ENCODE peak calls at places on chromosome 21, in six cellular contexts. O is heart left ventricle, D is adrenal gland, B is esophagus squamous epithelium, L is HCT116, A is left ventricle myocardium inferior. N is an unnamed sample. For H3K27me3 and H3K4me1, the result is how much of the 10 kb centered on the place peaks cover.

GRCh38 chr21:29647353-29647781 is 292.4 kb downstream of the GRIK1 start:
- DNase-seq in O (no peak), D (no peak), B (no peak), L (no peak), A (no peak), N (no peak)

GRCh38 chr21:31156169-31156568 is 117.9 kb upstream of the KRTAP19-8 start:
- DNase-seq in O (no peak), D (no peak), B (no peak), L (no peak), A (no peak), N (no peak)

GRCh38 chr21:19501115-19501514 is 1097.5 kb upstream of the TMPRSS15 start:
- DNase-seq in O (no peak), D (no peak), B (no peak), L (no peak), A (no peak), N (no peak)

GRCh38 chr21:17780539-17780938 is 38.6 kb downstream of the C21orf91 start:
- DNase-seq in O (no peak), D (no peak), B (no peak), L (no peak), A (no peak), N (peak)

GRCh38 chr21:42414928-42415769 is 11.4 kb downstream of the UBASH3A start:
- DNase-seq in O (no peak), D (peak), B (no peak), L (peak), A (no peak), N (peak)

GRCh38 chr21:16302851-16303282 is 573.1 kb downstream of the USP25 start:
- DNase-seq in O (no peak), D (peak), B (no peak), L (no peak), A (no peak), N (no peak)

GRCh38 chr21:26810266-26810665 is 34.9 kb downstream of the ADAMTS1 start:
- DNase-seq in O (no peak), D (no peak), B (no peak), L (no peak), A (no peak), N (no peak)

GRCh38 chr21:45850181-45850580 is 131.4 kb upstream of the COL6A1 start:
- DNase-seq in O (no peak), D (no peak), B (no peak), L (no peak), A (no peak), N (no peak)

GRCh38 chr21:36661511-36662309 is 37.2 kb upstream of the SIM2 start:
- DNase-seq in O (no peak), D (peak), B (no peak), L (peak), A (no peak), N (no peak)

GRCh38 chr21:43333301-43334062 is 93.4 kb downstream of the SIK1 start:
- DNase-seq in O (peak), D (peak), B (no peak), L (no peak), A (peak), N (no peak)

GRCh38 chr21:37860416-37860815 is 55.8 kb downstream of the KCNJ6 start:
- DNase-seq in O (no peak), D (no peak), B (no peak), L (no peak), A (no peak), N (no peak)

GRCh38 chr21:31780944-31781343 is 49.0 kb upstream of the SCAF4 start:
- DNase-seq in O (no peak), D (no peak), B (no peak), L (peak), A (no peak), N (no peak)

GRCh38 chr21:29228306-29228705 is 70.4 kb upstream of the BACH1 start:
- DNase-seq in O (no peak), D (no peak), B (no peak), L (no peak), A (no peak), N (no peak)

GRCh38 chr21:28580585-28580984 is 412.1 kb downstream of the LTN1 start:
- DNase-seq in O (no peak), D (no peak), B (no peak), L (no peak), A (no peak), N (no peak)

GRCh38 chr21:42245348-42246185 is 26.6 kb downstream of the ABCG1 start:
- DNase-seq in O (no peak), D (peak), B (no peak), L (no peak), A (no peak), N (no peak)

GRCh38 chr21:15968911-15969310 is 239.1 kb downstream of the USP25 start:
- DNase-seq in O (no peak), D (no peak), B (no peak), L (no peak), A (no peak), N (no peak)

DNA sequence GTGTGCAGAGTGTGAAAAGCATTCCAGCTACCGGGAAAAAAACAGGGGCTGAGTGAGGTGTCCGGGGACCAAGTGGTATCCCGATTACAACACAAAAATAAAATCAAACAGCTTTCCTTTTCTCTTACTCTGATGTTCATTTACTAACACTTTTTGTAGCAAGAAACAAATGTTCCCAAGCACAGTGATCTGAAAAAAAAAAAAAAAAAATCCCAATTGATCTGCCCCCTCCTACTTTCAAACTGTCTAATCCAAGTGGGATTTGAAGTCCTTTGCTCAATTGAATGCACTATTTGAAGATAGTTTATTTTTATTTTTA is 1.3 kb downstream of the BACE2 start:
- DNase-seq in O (no peak), D (no peak), B (no peak), L (no peak), A (no peak), N (no peak)
- H3K27me3 ChIP-seq in O (under half), D (under half), B (under half), L (under half), A (under half), N (under half)

GRCh38 chr21:23699402-23699801 is 1907.9 kb downstream of the MRPL39 start:
- DNase-seq in O (no peak), D (no peak), B (no peak), L (no peak), A (no peak), N (no peak)
- H3K4me1 ChIP-seq in O (under half), D (under half), B (under half), L (under half), A (under half), N (under half)

GRCh38 chr21:38956791-38957571 is 151.3 kb downstream of the ETS2 start:
- DNase-seq in O (no peak), D (no peak), B (no peak), L (no peak), A (no peak), N (no peak)
- H3K27ac ChIP-seq in O (no peak), D (no peak), B (no peak), L (no peak), A (peak), N (no peak)

GRCh38 chr21:44466996-44467858 is 11.9 kb downstream of the LRRC3 start:
- DNase-seq in O (no peak), D (no peak), B (no peak), L (no peak), A (no peak), N (no peak)

GRCh38 chr21:44471341-44471740 is 16.0 kb downstream of the LRRC3 start:
- DNase-seq in O (no peak), D (no peak), B (no peak), L (no peak), A (no peak), N (no peak)

GRCh38 chr21:44466351-44466954 is 11.1 kb downstream of the LRRC3 start:
- DNase-seq in O (no peak), D (no peak), B (no peak), L (no peak), A (no peak), N (no peak)

GRCh38 chr21:44464351-44464750 is 9.0 kb downstream of the LRRC3 start:
- DNase-seq in O (no peak), D (no peak), B (no peak), L (no peak), A (no peak), N (no peak)

DNA sequence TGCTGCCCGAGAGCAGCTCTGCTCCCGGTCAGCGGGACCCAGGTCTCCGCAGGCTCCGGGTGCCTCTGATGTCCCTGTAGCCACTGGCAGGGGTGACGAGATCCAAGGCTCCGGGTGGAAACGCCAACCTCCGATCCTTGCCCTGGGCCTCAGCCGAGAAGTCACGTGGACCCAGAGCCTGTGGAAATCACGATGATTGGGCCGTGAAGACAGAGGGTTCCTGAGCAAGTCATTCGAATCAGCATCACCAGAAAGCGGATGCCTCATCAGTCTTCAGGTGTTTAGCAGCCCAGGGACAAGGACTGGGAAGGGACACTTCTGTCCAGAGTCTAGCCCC is 12.5 kb downstream of the LRRC3 start:
- DNase-seq in O (no peak), D (no peak), B (no peak), L (no peak), A (no peak), N (no peak)
- H3K27me3 ChIP-seq in O (under half), D (under half), B (under half), L (under half), A (under half), N (under half)

GRCh38 chr21:22096314-22096713 is 1098.1 kb downstream of the NCAM2 start:
- DNase-seq in O (no peak), D (no peak), B (no peak), L (no peak), A (no peak), N (no peak)
- H3K4me1 ChIP-seq in O (under half), D (under half), B (under half), L (under half), A (under half), N (under half)

DNA sequence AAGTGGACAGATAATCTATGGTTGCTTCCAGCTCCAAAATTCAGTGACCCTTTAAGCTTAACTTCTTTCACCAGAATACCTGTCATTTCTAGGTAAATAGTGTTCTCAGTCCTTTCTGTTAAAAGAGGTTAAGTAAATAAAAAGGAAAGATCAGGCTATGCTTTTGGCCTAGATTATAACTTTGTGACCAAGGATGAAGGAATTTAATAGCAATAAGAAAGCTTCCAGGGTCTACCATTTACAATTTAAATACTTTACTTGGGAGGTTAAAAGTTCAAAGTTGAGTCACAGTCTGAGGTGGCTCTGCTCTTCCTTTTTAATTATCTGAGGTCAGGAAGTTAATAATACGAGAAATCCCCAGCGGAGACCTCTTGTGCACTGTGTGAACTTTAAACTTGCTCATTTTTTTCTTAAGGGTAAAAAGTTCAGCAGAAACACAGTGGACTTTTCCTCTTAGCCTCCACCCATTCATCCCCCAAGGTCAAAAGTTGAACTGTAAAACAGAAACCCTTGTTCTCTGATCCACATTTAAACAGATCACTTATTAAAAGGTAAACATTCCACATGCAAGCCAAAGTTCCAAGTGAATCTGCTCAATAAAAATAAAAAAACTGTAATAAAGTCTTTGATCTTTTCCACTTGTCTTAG is 187.1 kb downstream of the NRIP1 start:
- DNase-seq in O (no peak), D (no peak), B (no peak), L (no peak), A (no peak), N (no peak)
- H3K27ac ChIP-seq in O (no peak), D (no peak), B (no peak), L (peak), A (peak), N (no peak)

N was measured in CD8-positive, alpha-beta memory T cell.